ENCODE peak calls at places on chromosomes 6 and 20, in five cellular contexts. S is IMR-90, W is upper lobe of left lung, F is neural crest cell, V is heart left ventricle. J is an unnamed sample.

GRCh38 chr6:159952289-159953005 is 16.4 kb upstream of the IGF2R start:
- DNase-seq in S (no peak), V (no peak), F (no peak), W (peak), J (no peak)

GRCh38 chr20:38985603-38986170 is 23.5 kb downstream of the DHX35 start:
- DNase-seq in V (no peak), S (peak), W (no peak), F (no peak), J (no peak)

GRCh38 chr6:37653933-37654565 is 43.6 kb downstream of the MDGA1 start:
- DNase-seq in V (no peak), F (peak), W (no peak), S (peak), J (no peak)

GRCh38 chr6:41976794-41977484 is 35.3 kb upstream of the CCND3 start:
- DNase-seq in W (peak), V (no peak), F (no peak), S (peak), J (no peak)

GRCh38 chr6:139996253-139996834 is 621.9 kb upstream of the CITED2 start:
- DNase-seq in F (no peak), V (no peak), W (peak), S (no peak), J (no peak)

GRCh38 chr6:133938533-133938932 is 14.5 kb upstream of the TBPL1 start:
- DNase-seq in F (no peak), W (no peak), V (no peak), S (no peak), J (no peak)

GRCh38 chr6:8017276-8017701 is 46.9 kb downstream of the BLOC1S5 start:
- DNase-seq in W (no peak), S (no peak), V (no peak), F (no peak), J (no peak)

GRCh38 chr6:15378272-15378671 is 132.4 kb downstream of the JARID2 start:
- DNase-seq in S (no peak), F (no peak), V (no peak), W (no peak), J (no peak)

GRCh38 chr6:167590193-167590592 is 236.5 kb upstream of the AFDN start:
- DNase-seq in S (no peak), F (no peak), V (no peak), W (no peak), J (no peak)

GRCh38 chr6:139603554-139603953 is 229.1 kb upstream of the CITED2 start:
- DNase-seq in F (no peak), W (no peak), V (no peak), S (peak), J (no peak)

GRCh38 chr6:31901415-31901952 is 402 bp downstream of the ZBTB12 start:
- DNase-seq in W (peak), F (no peak), V (peak), S (peak), J (peak)

GRCh38 chr6:43009124-43009523 is 4.6 kb downstream of the MEA1 start:
- DNase-seq in S (peak), V (no peak), F (peak), W (no peak), J (no peak)

GRCh38 chr6:156021746-156022396 is 566.2 kb upstream of the NOX3 start:
- DNase-seq in W (no peak), S (peak), V (no peak), F (no peak), J (no peak)

GRCh38 chr6:52596371-52597028 is 19.6 kb upstream of the TRAM2 start:
- DNase-seq in S (peak), F (no peak), W (no peak), V (no peak), J (no peak)

GRCh38 chr20:24837721-24838456 is 111.2 kb upstream of the CST7 start:
- DNase-seq in S (peak), W (no peak), V (no peak), F (no peak), J (no peak)

GRCh38 chr20:62377615-62378085 is 9.3 kb upstream of the RPS21 start:
- DNase-seq in W (no peak), F (no peak), S (no peak), V (peak), J (no peak)

GRCh38 chr20:49482621-49483017 is at the start of gene KCNB1:
- DNase-seq in F (peak), W (peak), S (peak), V (peak), J (peak)

DNA sequence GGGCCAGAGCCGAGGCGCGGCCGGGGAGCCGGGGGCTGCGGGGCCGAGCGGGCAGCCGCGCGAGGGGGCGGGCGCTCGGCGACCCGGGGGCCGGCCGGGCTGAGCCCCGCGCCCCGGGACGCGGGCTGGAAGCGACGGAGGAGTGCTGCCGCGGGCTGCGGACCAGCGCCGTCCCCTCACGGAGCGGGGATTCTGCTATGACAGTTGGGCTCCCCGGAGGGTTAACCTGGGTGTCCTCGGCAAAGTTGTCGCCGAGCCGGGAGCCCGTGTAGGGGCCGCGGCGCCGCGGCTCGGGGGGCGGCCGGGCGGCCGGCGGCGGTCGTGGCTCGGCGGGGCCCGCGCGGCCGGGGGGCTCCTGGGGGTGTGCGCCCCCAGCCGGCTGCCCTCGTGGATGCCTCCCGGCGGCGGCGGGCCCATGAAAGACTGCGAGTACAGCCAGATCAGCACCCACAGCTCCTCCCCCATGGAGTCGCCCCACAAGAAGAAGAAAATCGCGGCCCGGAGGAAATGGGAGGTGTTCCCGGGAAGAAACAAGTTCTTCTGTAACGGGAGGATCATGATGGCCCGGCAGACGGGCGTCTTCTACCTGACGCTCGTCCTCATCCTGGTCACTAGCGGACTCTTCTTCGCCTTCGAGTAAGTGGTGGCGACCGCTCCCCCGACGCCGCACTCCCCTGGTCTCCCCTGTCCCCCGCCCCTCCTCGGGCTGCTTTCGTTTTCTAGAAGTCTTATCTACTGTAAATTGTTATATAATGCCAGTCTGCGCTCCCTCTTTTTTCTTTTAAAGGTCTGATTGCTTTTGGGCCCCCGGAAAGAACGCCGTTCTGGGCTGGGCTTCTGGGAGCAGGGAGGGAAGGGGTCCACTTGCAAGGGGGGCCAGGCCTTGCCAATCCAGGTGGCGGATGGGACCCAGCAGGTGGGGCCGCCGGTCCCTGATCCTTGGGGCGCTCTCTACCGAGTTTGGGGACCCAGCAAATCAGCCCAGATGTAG is 936 bp downstream of the ZDHHC14 start:
- DNase-seq in W (peak), F (peak), S (peak), V (peak), J (peak)
- TF ChIP-seq CTCF in W (no peak), F (peak), S (peak), V (no peak), J (no peak)

GRCh38 chr6:62891065-62891647 is 320.1 kb upstream of the FKBP1C start:
- DNase-seq in W (no peak), S (no peak), V (no peak), F (no peak), J (no peak)
- TF ChIP-seq CTCF in W (peak), S (peak), V (peak), F (peak), J (no peak)

GRCh38 chr6:73548458-73549446 is 27.9 kb upstream of the EEF1A1 start:
- DNase-seq in F (no peak), S (no peak), V (no peak), W (no peak), J (no peak)
- TF ChIP-seq CTCF in F (no peak), S (no peak), V (no peak), W (no peak), J (no peak)

GRCh38 chr6:17506962-17507361 is 93.1 kb upstream of the FAM8A1 start:
- DNase-seq in W (no peak), F (no peak), V (no peak), S (no peak), J (no peak)

GRCh38 chr6:17504005-17504404 is 96.1 kb upstream of the FAM8A1 start:
- DNase-seq in W (no peak), V (no peak), S (no peak), F (no peak), J (no peak)

GRCh38 chr6:17506531-17506930 is 93.6 kb upstream of the FAM8A1 start:
- DNase-seq in F (no peak), W (no peak), S (no peak), V (no peak), J (no peak)

GRCh38 chr6:17505767-17506280 is 94.3 kb upstream of the FAM8A1 start:
- DNase-seq in F (no peak), S (peak), W (no peak), V (no peak), J (no peak)

DNA sequence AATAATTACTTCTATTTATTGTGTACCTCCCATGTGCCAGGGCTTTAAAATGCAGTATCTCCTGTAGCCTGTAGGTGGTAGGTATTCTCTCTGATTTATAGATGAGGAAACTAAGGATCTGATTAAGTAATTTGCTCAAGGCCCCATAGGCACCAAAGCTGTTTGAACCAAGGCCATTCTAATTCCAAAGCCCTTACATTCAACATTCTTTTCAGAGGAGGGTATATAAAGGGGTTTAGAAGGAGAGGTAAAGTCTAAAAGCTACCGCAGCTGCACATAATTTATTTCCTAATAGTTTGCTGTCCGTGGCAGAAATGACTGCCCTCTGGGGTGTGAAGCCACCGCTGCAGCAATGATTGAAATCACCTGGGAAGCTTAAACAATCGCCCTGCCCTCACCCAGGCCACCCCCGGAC is 95.0 kb upstream of the FAM8A1 start:
- DNase-seq in S (peak), V (no peak), W (no peak), F (no peak), J (no peak)
- TF ChIP-seq CTCF in S (peak), V (no peak), W (no peak), F (peak), J (no peak)